ENCODE peak calls at places on chromosomes 12 and 14, in eight cellular contexts. W, U, C, Z, D, E, A and T are unnamed samples.

GRCh38 chr12:31929140-31929526 is 30.1 kb upstream of the RESF1 start:
- DNase-seq in W (no peak), U (no peak), C (no peak), Z (no peak), D (no peak), E (no peak), A (no peak), T (no peak)

GRCh38 chr14:105150368-105151111 is 18.0 kb downstream of the JAG2 start:
- DNase-seq in W (no peak), U (no peak), C (no peak), Z (no peak), D (no peak), E (no peak), A (no peak), T (no peak)

GRCh38 chr12:90407841-90408240 is 547.1 kb downstream of the CCER1 start:
- DNase-seq in W (peak), U (no peak), C (no peak), Z (peak), D (no peak), E (no peak), A (no peak), T (no peak)

GRCh38 chr12:112973712-112974305 is 4.5 kb upstream of the OAS2 start:
- DNase-seq in W (peak), U (no peak), C (no peak), Z (no peak), D (no peak), E (no peak), A (no peak), T (no peak)

GRCh38 chr12:111753144-111753881 is 13.4 kb upstream of the ALDH2 start:
- DNase-seq in W (peak), U (peak), C (no peak), Z (peak), D (no peak), E (peak), A (no peak), T (no peak)

GRCh38 chr12:118052324-118053070 is 8.5 kb downstream of the WSB2 start:
- DNase-seq in W (peak), U (peak), C (no peak), Z (peak), D (peak), E (no peak), A (no peak), T (no peak)

GRCh38 chr12:41242613-41243012 is 54.5 kb downstream of the PDZRN4 start:
- DNase-seq in W (no peak), U (no peak), C (no peak), Z (no peak), D (no peak), E (no peak), A (no peak), T (no peak)

GRCh38 chr12:75135021-75135420 is 74.6 kb downstream of the KCNC2 start:
- DNase-seq in W (no peak), U (no peak), C (no peak), Z (no peak), D (no peak), E (no peak), A (no peak), T (no peak)

GRCh38 chr12:66776974-66777373 is 98.1 kb upstream of the GRIP1 start:
- DNase-seq in W (no peak), U (no peak), C (no peak), Z (no peak), D (no peak), E (no peak), A (no peak), T (no peak)

GRCh38 chr12:1391722-1392121 is 202.7 kb downstream of the FBXL14 start:
- DNase-seq in W (no peak), U (no peak), C (no peak), Z (peak), D (no peak), E (peak), A (no peak), T (no peak)

GRCh38 chr12:10567813-10568212 is 45.6 kb downstream of the MAGOHB start:
- DNase-seq in W (no peak), U (no peak), C (no peak), Z (no peak), D (no peak), E (no peak), A (no peak), T (no peak)

GRCh38 chr14:104206281-104206904 is 68.0 kb downstream of the KIF26A start:
- DNase-seq in W (no peak), U (no peak), C (no peak), Z (no peak), D (no peak), E (peak), A (no peak), T (no peak)

GRCh38 chr12:72075401-72075800 is 136.8 kb downstream of the TPH2 start:
- DNase-seq in W (no peak), U (no peak), C (no peak), Z (no peak), D (no peak), E (no peak), A (no peak), T (no peak)

GRCh38 chr12:122860854-122861585 is 25.8 kb downstream of the HIP1R start:
- DNase-seq in W (no peak), U (no peak), C (no peak), Z (no peak), D (peak), E (no peak), A (no peak), T (no peak)

GRCh38 chr12:124432376-124432775 is 135.0 kb downstream of the NCOR2 start:
- DNase-seq in W (no peak), U (no peak), C (no peak), Z (no peak), D (no peak), E (no peak), A (no peak), T (no peak)

GRCh38 chr14:106210650-106211049 is 684.3 kb downstream of the TMEM121 start:
- DNase-seq in W (no peak), U (no peak), C (no peak), Z (no peak), D (no peak), E (no peak), A (no peak), T (no peak)

GRCh38 chr12:49543221-49543913 is 4.5 kb downstream of the KCNH3 start:
- DNase-seq in W (no peak), U (no peak), C (no peak), Z (no peak), D (no peak), E (no peak), A (no peak), T (no peak)

GRCh38 chr14:48005986-48006385 is 330.6 kb upstream of the MDGA2 start:
- DNase-seq in W (no peak), U (no peak), C (no peak), Z (no peak), D (no peak), E (no peak), A (no peak), T (no peak)

GRCh38 chr12:12266873-12267634 is at the start of gene LRP6:
- DNase-seq in W (peak), U (peak), C (peak), Z (peak), D (peak), E (peak), A (peak), T (peak)

GRCh38 chr12:19186722-19187661 is 57.5 kb downstream of the PLEKHA5 start:
- DNase-seq in W (peak), U (peak), C (no peak), Z (peak), D (no peak), E (no peak), A (no peak), T (no peak)

GRCh38 chr12:2152134-2152533 is 99.3 kb downstream of the CACNA1C start:
- DNase-seq in W (no peak), U (no peak), C (no peak), Z (no peak), D (no peak), E (no peak), A (no peak), T (no peak)

GRCh38 chr14:68440776-68441175 is 352.1 kb downstream of the ZFP36L1 start:
- DNase-seq in W (peak), U (no peak), C (no peak), Z (no peak), D (no peak), E (no peak), A (no peak), T (no peak)

GRCh38 chr12:76878045-76878898 is 547 bp downstream of the CSRP2 start:
- DNase-seq in W (no peak), U (peak), C (no peak), Z (peak), D (no peak), E (peak), A (no peak), T (peak)

GRCh38 chr12:121637231-121637914 is 11.0 kb downstream of the ORAI1 start:
- DNase-seq in W (no peak), U (peak), C (peak), Z (no peak), D (no peak), E (no peak), A (peak), T (no peak)

GRCh38 chr12:113136990-113137511 is 1.5 kb upstream of the RASAL1 start:
- DNase-seq in W (no peak), U (no peak), C (no peak), Z (no peak), D (no peak), E (no peak), A (no peak), T (no peak)

GRCh38 chr14:20494935-20495766 is 10.2 kb upstream of the RNASE10 start:
- DNase-seq in W (peak), U (peak), C (no peak), Z (no peak), D (no peak), E (no peak), A (no peak), T (no peak)

GRCh38 chr12:64682572-64683277 is 72.4 kb downstream of the RASSF3 start:
- DNase-seq in W (peak), U (peak), C (no peak), Z (peak), D (no peak), E (no peak), A (no peak), T (no peak)

GRCh38 chr14:23481992-23482813 is 12.7 kb downstream of the NGDN start:
- DNase-seq in W (no peak), U (no peak), C (no peak), Z (peak), D (no peak), E (no peak), A (no peak), T (no peak)

GRCh38 chr12:30989754-30990153 is 63.2 kb downstream of the TSPAN11 start:
- DNase-seq in W (no peak), U (no peak), C (no peak), Z (peak), D (no peak), E (peak), A (no peak), T (no peak)

GRCh38 chr12:44848771-44849085 is 27.4 kb downstream of the NELL2 start:
- DNase-seq in W (no peak), U (no peak), C (no peak), Z (no peak), D (no peak), E (no peak), A (no peak), T (no peak)

GRCh38 chr12:90851800-90852718 is 102.9 kb downstream of the CCER1 start:
- DNase-seq in W (no peak), U (no peak), C (no peak), Z (no peak), D (no peak), E (no peak), A (no peak), T (no peak)